ENCODE peak calls at places on chromosome 3, in six cellular contexts. One of them, this sample, is unnamed.

GRCh38 chr3:155741081-155741480 is 3.8 kb downstream of the PLCH1 start:
- DNase-seq in fibroblast of mammary gland: no peak
- DNase-seq in GM23338: no peak
- DNase-seq in GM20000: no peak
- DNase-seq in HCT116: no peak
- DNase-seq in MCF 10A: no peak
- DNase-seq in this sample: no peak

GRCh38 chr3:150605998-150606641 is 3.0 kb downstream of the SELENOT start:
- DNase-seq in fibroblast of mammary gland: no peak
- DNase-seq in MCF 10A: no peak
- DNase-seq in HCT116: no peak
- DNase-seq in GM23338: no peak
- DNase-seq in GM20000: no peak
- DNase-seq in this sample: no peak

GRCh38 chr3:78974181-78974770 is 793.5 kb downstream of the ROBO1 start:
- DNase-seq in HCT116: no peak
- DNase-seq in MCF 10A: no peak
- DNase-seq in GM20000: no peak
- DNase-seq in fibroblast of mammary gland: peak
- DNase-seq in GM23338: no peak
- DNase-seq in this sample: no peak

GRCh38 chr3:65507446-65507845 is 531.3 kb downstream of the MAGI1 start:
- DNase-seq in HCT116: no peak
- DNase-seq in fibroblast of mammary gland: no peak
- DNase-seq in MCF 10A: no peak
- DNase-seq in GM23338: no peak
- DNase-seq in GM20000: no peak
- DNase-seq in this sample: no peak

GRCh38 chr3:69425249-69425648 is 39.4 kb upstream of the FRMD4B start:
- DNase-seq in fibroblast of mammary gland: peak
- DNase-seq in GM20000: peak
- DNase-seq in MCF 10A: peak
- DNase-seq in GM23338: peak
- DNase-seq in HCT116: peak
- DNase-seq in this sample: no peak

GRCh38 chr3:138946554-138947302 is at the start of the genes FOXL2 and FOXL2NB:
- DNase-seq in HCT116: no peak
- DNase-seq in GM23338: peak
- DNase-seq in MCF 10A: no peak
- DNase-seq in GM20000: no peak
- DNase-seq in fibroblast of mammary gland: peak
- DNase-seq in this sample: no peak

GRCh38 chr3:24220859-24221657 is 273.6 kb downstream of the THRB start:
- DNase-seq in fibroblast of mammary gland: peak
- DNase-seq in GM20000: no peak
- DNase-seq in GM23338: peak
- DNase-seq in MCF 10A: peak
- DNase-seq in HCT116: no peak
- DNase-seq in this sample: no peak

GRCh38 chr3:133451309-133451708 is 51.5 kb downstream of the BFSP2 start:
- DNase-seq in MCF 10A: no peak
- DNase-seq in GM20000: no peak
- DNase-seq in GM23338: no peak
- DNase-seq in fibroblast of mammary gland: no peak
- DNase-seq in HCT116: no peak
- DNase-seq in this sample: no peak

GRCh38 chr3:76405196-76405595 is 619.8 kb upstream of the ZNF717 start:
- DNase-seq in GM23338: no peak
- DNase-seq in HCT116: no peak
- DNase-seq in fibroblast of mammary gland: peak
- DNase-seq in GM20000: no peak
- DNase-seq in MCF 10A: no peak
- DNase-seq in this sample: no peak

GRCh38 chr3:30268288-30268687 is 338.1 kb upstream of the TGFBR2 start:
- DNase-seq in HCT116: no peak
- DNase-seq in fibroblast of mammary gland: no peak
- DNase-seq in GM20000: no peak
- DNase-seq in MCF 10A: no peak
- DNase-seq in GM23338: no peak
- DNase-seq in this sample: no peak

GRCh38 chr3:42052132-42052866 is 38.9 kb upstream of the TRAK1 start:
- DNase-seq in MCF 10A: no peak
- DNase-seq in GM20000: peak
- DNase-seq in HCT116: no peak
- DNase-seq in GM23338: no peak
- DNase-seq in fibroblast of mammary gland: peak
- DNase-seq in this sample: no peak

GRCh38 chr3:127831723-127832172 is 9.4 kb upstream of the MGLL start:
- DNase-seq in MCF 10A: peak
- DNase-seq in fibroblast of mammary gland: peak
- DNase-seq in GM23338: peak
- DNase-seq in GM20000: peak
- DNase-seq in HCT116: no peak
- DNase-seq in this sample: no peak

GRCh38 chr3:154059798-154060197 is 61.4 kb upstream of the ARHGEF26 start:
- DNase-seq in MCF 10A: no peak
- DNase-seq in GM20000: no peak
- DNase-seq in GM23338: peak
- DNase-seq in HCT116: no peak
- DNase-seq in fibroblast of mammary gland: no peak
- DNase-seq in this sample: no peak

GRCh38 chr3:138640537-138640936 is 32.0 kb downstream of the FAIM start:
- DNase-seq in GM20000: no peak
- DNase-seq in GM23338: no peak
- DNase-seq in MCF 10A: peak
- DNase-seq in HCT116: no peak
- DNase-seq in fibroblast of mammary gland: peak
- DNase-seq in this sample: no peak

GRCh38 chr3:120214161-120214560 is 70.9 kb downstream of the GPR156 start:
- DNase-seq in fibroblast of mammary gland: peak
- DNase-seq in GM23338: peak
- DNase-seq in HCT116: no peak
- DNase-seq in GM20000: no peak
- DNase-seq in MCF 10A: peak
- DNase-seq in this sample: no peak

GRCh38 chr3:136664771-136665170 is 87.4 kb downstream of the STAG1 start:
- DNase-seq in HCT116: no peak
- DNase-seq in fibroblast of mammary gland: no peak
- DNase-seq in MCF 10A: no peak
- DNase-seq in GM23338: no peak
- DNase-seq in GM20000: no peak
- DNase-seq in this sample: no peak

GRCh38 chr3:80113331-80113730 is 345.5 kb upstream of the ROBO1 start:
- DNase-seq in GM23338: no peak
- DNase-seq in GM20000: no peak
- DNase-seq in MCF 10A: no peak
- DNase-seq in HCT116: no peak
- DNase-seq in fibroblast of mammary gland: no peak
- DNase-seq in this sample: no peak

GRCh38 chr3:71285086-71285485 is 298.4 kb downstream of the FOXP1 start:
- DNase-seq in MCF 10A: no peak
- DNase-seq in GM23338: no peak
- DNase-seq in HCT116: no peak
- DNase-seq in fibroblast of mammary gland: no peak
- DNase-seq in GM20000: no peak
- DNase-seq in this sample: no peak

GRCh38 chr3:37985637-37986320 is 4.8 kb upstream of the VILL start:
- DNase-seq in fibroblast of mammary gland: no peak
- DNase-seq in GM20000: no peak
- DNase-seq in GM23338: peak
- DNase-seq in MCF 10A: no peak
- DNase-seq in HCT116: no peak
- DNase-seq in this sample: no peak

DNA sequence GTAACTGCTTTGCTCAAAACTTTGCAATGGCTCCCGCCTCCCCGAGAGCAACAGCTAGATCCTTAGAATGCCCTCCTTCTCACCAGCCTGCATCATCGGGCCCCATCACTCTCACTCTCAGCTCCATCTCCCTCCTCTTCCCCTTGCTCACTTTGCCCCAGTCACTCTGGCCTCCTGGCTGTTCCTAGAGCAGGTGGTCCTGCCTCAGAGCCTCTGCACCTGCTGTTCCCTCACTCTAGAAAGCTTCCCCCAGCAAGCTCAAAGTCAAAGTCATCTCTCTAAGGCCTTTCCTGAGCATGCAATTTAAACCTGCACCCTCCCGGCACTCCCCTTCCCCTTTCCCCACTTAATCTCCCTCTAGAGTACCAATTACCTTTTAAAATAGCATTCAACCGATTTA is 16.1 kb upstream of the HES1 start:
- DNase-seq in fibroblast of mammary gland: no peak
- DNase-seq in HCT116: no peak
- DNase-seq in GM23338: no peak
- DNase-seq in MCF 10A: no peak
- DNase-seq in GM20000: no peak
- DNase-seq in this sample: no peak
- TF ChIP-seq CTCF in fibroblast of mammary gland: no peak
- TF ChIP-seq CTCF in HCT116: no peak
- TF ChIP-seq CTCF in GM23338: no peak
- TF ChIP-seq CTCF in MCF 10A: no peak
- TF ChIP-seq CTCF in GM20000: no peak
- TF ChIP-seq CTCF in this sample: no peak

DNA sequence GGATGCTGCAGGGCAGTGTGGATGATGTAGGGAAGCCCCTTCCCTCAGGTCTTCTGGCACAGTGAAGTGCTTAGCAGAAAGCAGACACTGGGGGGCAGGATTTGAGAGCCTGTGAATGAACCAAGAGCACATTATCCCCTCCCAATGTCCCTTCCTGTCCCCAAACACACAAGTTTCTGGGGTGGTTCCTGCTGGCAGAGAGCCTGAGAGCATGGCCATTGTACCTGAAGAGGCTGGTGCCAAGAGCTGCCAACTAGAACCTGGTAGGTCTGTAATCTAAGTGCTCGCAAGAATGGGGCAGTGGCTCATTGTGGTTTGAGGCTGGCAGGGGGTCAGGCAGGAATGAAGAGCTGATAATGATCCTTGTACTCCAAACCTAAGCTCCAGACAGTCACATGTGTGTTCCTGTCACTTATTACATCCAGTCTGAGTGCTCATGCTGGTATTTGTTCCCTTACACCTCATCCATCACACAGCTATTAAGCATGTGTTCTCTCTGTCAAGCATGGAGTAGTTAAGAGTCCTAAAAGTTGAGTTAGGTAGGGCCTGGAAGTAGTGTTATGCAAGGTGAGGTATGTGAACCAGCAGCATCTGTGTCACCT is 6.7 kb upstream of the CCR1 start:
- DNase-seq in GM20000: peak
- DNase-seq in MCF 10A: no peak
- DNase-seq in fibroblast of mammary gland: no peak
- DNase-seq in HCT116: no peak
- DNase-seq in GM23338: peak
- DNase-seq in this sample: no peak
- TF ChIP-seq CTCF in GM20000: peak
- TF ChIP-seq CTCF in MCF 10A: peak
- TF ChIP-seq CTCF in fibroblast of mammary gland: peak
- TF ChIP-seq CTCF in HCT116: peak
- TF ChIP-seq CTCF in GM23338: peak
- TF ChIP-seq CTCF in this sample: no peak

GRCh38 chr3:32193101-32193500 is 45.4 kb upstream of the CMTM8 start:
- DNase-seq in GM23338: no peak
- DNase-seq in GM20000: no peak
- DNase-seq in MCF 10A: no peak
- DNase-seq in HCT116: no peak
- DNase-seq in fibroblast of mammary gland: no peak
- DNase-seq in this sample: no peak
- TF ChIP-seq CTCF in GM23338: no peak
- TF ChIP-seq CTCF in GM20000: no peak
- TF ChIP-seq CTCF in MCF 10A: no peak
- TF ChIP-seq CTCF in HCT116: no peak
- TF ChIP-seq CTCF in fibroblast of mammary gland: no peak
- TF ChIP-seq CTCF in this sample: no peak

GRCh38 chr3:168053115-168053514 is 42.6 kb downstream of the GOLIM4 start:
- DNase-seq in GM23338: no peak
- DNase-seq in fibroblast of mammary gland: no peak
- DNase-seq in MCF 10A: no peak
- DNase-seq in HCT116: no peak
- DNase-seq in GM20000: no peak
- DNase-seq in this sample: no peak
- TF ChIP-seq CTCF in GM23338: peak
- TF ChIP-seq CTCF in fibroblast of mammary gland: peak
- TF ChIP-seq CTCF in MCF 10A: peak
- TF ChIP-seq CTCF in HCT116: no peak
- TF ChIP-seq CTCF in GM20000: no peak
- TF ChIP-seq CTCF in this sample: no peak

DNA sequence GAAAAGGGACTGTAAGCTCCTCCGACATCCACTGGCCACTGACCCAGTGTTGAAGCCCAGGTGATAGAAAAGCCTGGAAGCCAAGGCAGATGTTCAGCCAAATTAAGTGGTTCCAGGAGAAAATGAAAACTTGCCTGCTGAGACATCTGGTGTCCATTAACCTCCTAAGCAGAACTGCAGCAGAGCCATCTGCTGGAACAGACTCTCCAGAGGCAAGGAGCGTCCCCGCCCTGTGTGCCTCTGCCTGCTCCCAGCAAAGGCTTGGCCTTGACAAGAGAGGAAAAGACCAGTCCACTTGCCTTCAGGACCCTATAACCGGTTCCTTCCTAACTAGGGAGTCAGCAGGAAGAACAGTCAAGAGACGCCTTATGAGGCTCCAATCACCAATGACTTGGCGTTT is 48.2 kb downstream of the SRGAP3 start:
- DNase-seq in HCT116: no peak
- DNase-seq in GM23338: no peak
- DNase-seq in fibroblast of mammary gland: peak
- DNase-seq in MCF 10A: no peak
- DNase-seq in GM20000: no peak
- DNase-seq in this sample: no peak
- TF ChIP-seq CTCF in HCT116: no peak
- TF ChIP-seq CTCF in GM23338: no peak
- TF ChIP-seq CTCF in fibroblast of mammary gland: peak
- TF ChIP-seq CTCF in MCF 10A: no peak
- TF ChIP-seq CTCF in GM20000: no peak
- TF ChIP-seq CTCF in this sample: no peak

GRCh38 chr3:99620976-99621375 is 17.4 kb upstream of the COL8A1 start:
- DNase-seq in MCF 10A: no peak
- DNase-seq in GM23338: no peak
- DNase-seq in HCT116: no peak
- DNase-seq in fibroblast of mammary gland: no peak
- DNase-seq in GM20000: no peak
- DNase-seq in this sample: no peak

GRCh38 chr3:99614768-99615167 is 23.6 kb upstream of the COL8A1 start:
- DNase-seq in HCT116: no peak
- DNase-seq in GM23338: no peak
- DNase-seq in MCF 10A: no peak
- DNase-seq in GM20000: no peak
- DNase-seq in fibroblast of mammary gland: no peak
- DNase-seq in this sample: no peak

GRCh38 chr3:99624536-99625236 is 13.7 kb upstream of the COL8A1 start:
- DNase-seq in GM20000: no peak
- DNase-seq in MCF 10A: no peak
- DNase-seq in fibroblast of mammary gland: no peak
- DNase-seq in GM23338: no peak
- DNase-seq in HCT116: no peak
- DNase-seq in this sample: no peak

GRCh38 chr3:99625237-99625622 is 13.2 kb upstream of the COL8A1 start:
- DNase-seq in HCT116: no peak
- DNase-seq in GM23338: peak
- DNase-seq in GM20000: no peak
- DNase-seq in MCF 10A: no peak
- DNase-seq in fibroblast of mammary gland: no peak
- DNase-seq in this sample: no peak

GRCh38 chr3:99620077-99620476 is 18.3 kb upstream of the COL8A1 start:
- DNase-seq in MCF 10A: no peak
- DNase-seq in HCT116: no peak
- DNase-seq in GM20000: no peak
- DNase-seq in GM23338: peak
- DNase-seq in fibroblast of mammary gland: no peak
- DNase-seq in this sample: no peak
- TF ChIP-seq CTCF in MCF 10A: no peak
- TF ChIP-seq CTCF in HCT116: no peak
- TF ChIP-seq CTCF in GM20000: no peak
- TF ChIP-seq CTCF in GM23338: peak
- TF ChIP-seq CTCF in fibroblast of mammary gland: peak
- TF ChIP-seq CTCF in this sample: no peak

This sample was measured in omental fat pad.